ENCODE peak calls at places on chromosomes 3 and 15, in six cellular contexts. One of them, this sample, is unnamed.

GRCh38 chr3:121985841-121986240 is 36.2 kb downstream of the ILDR1 start:
- DNase-seq in effector CD8-positive, alpha-beta T cell: no peak
- DNase-seq in NCI-H2081 treated with DMSO at 0.1 percent for 48 hours: no peak
- DNase-seq in SJSA1: no peak
- DNase-seq in adrenal gland: no peak
- DNase-seq in GM06990: no peak
- DNase-seq in this sample: no peak

GRCh38 chr15:60184579-60184978 is 180.5 kb downstream of the FOXB1 start:
- DNase-seq in effector CD8-positive, alpha-beta T cell: no peak
- DNase-seq in NCI-H2081 treated with DMSO at 0.1 percent for 48 hours: no peak
- DNase-seq in SJSA1: peak
- DNase-seq in adrenal gland: no peak
- DNase-seq in GM06990: no peak
- DNase-seq in this sample: no peak

GRCh38 chr3:21447471-21448205 is 303.4 kb downstream of the ZNF385D start:
- DNase-seq in effector CD8-positive, alpha-beta T cell: no peak
- DNase-seq in NCI-H2081 treated with DMSO at 0.1 percent for 48 hours: no peak
- DNase-seq in SJSA1: no peak
- DNase-seq in adrenal gland: no peak
- DNase-seq in GM06990: no peak
- DNase-seq in this sample: peak

GRCh38 chr15:63357061-63357460 is 24.6 kb downstream of the CA12 start:
- DNase-seq in effector CD8-positive, alpha-beta T cell: no peak
- DNase-seq in NCI-H2081 treated with DMSO at 0.1 percent for 48 hours: no peak
- DNase-seq in SJSA1: no peak
- DNase-seq in adrenal gland: no peak
- DNase-seq in GM06990: no peak
- DNase-seq in this sample: no peak

GRCh38 chr15:95946241-95946640 is 384.3 kb upstream of the NR2F2 start:
- DNase-seq in effector CD8-positive, alpha-beta T cell: no peak
- DNase-seq in NCI-H2081 treated with DMSO at 0.1 percent for 48 hours: no peak
- DNase-seq in SJSA1: no peak
- DNase-seq in adrenal gland: no peak
- DNase-seq in GM06990: no peak
- DNase-seq in this sample: no peak

GRCh38 chr3:151769175-151769574 is 35.4 kb downstream of the AADACL2 start:
- DNase-seq in effector CD8-positive, alpha-beta T cell: no peak
- DNase-seq in NCI-H2081 treated with DMSO at 0.1 percent for 48 hours: no peak
- DNase-seq in SJSA1: no peak
- DNase-seq in adrenal gland: no peak
- DNase-seq in GM06990: no peak
- DNase-seq in this sample: no peak

GRCh38 chr3:4772171-4772804 is 206.9 kb upstream of the BHLHE40 start:
- DNase-seq in effector CD8-positive, alpha-beta T cell: no peak
- DNase-seq in NCI-H2081 treated with DMSO at 0.1 percent for 48 hours: no peak
- DNase-seq in SJSA1: no peak
- DNase-seq in adrenal gland: peak
- DNase-seq in GM06990: no peak
- DNase-seq in this sample: peak

GRCh38 chr3:46612324-46612723 is at the start of gene FAM240A:
- DNase-seq in effector CD8-positive, alpha-beta T cell: no peak
- DNase-seq in NCI-H2081 treated with DMSO at 0.1 percent for 48 hours: no peak
- DNase-seq in SJSA1: no peak
- DNase-seq in adrenal gland: no peak
- DNase-seq in GM06990: no peak
- DNase-seq in this sample: no peak

GRCh38 chr3:25508901-25509300 is 80.8 kb downstream of the RARB start:
- DNase-seq in effector CD8-positive, alpha-beta T cell: no peak
- DNase-seq in NCI-H2081 treated with DMSO at 0.1 percent for 48 hours: no peak
- DNase-seq in SJSA1: peak
- DNase-seq in adrenal gland: no peak
- DNase-seq in GM06990: no peak
- DNase-seq in this sample: peak

GRCh38 chr3:177764377-177764912 is 567.2 kb upstream of the TBL1XR1 start:
- DNase-seq in effector CD8-positive, alpha-beta T cell: no peak
- DNase-seq in NCI-H2081 treated with DMSO at 0.1 percent for 48 hours: no peak
- DNase-seq in SJSA1: no peak
- DNase-seq in adrenal gland: no peak
- DNase-seq in GM06990: no peak
- DNase-seq in this sample: no peak

GRCh38 chr15:72786946-72787345 is 3.4 kb upstream of the ADPGK start:
- DNase-seq in effector CD8-positive, alpha-beta T cell: no peak
- DNase-seq in NCI-H2081 treated with DMSO at 0.1 percent for 48 hours: no peak
- DNase-seq in SJSA1: no peak
- DNase-seq in adrenal gland: no peak
- DNase-seq in GM06990: no peak
- DNase-seq in this sample: no peak

GRCh38 chr3:34947849-34948248 is 691.5 kb upstream of the ARPP21 start:
- DNase-seq in effector CD8-positive, alpha-beta T cell: no peak
- DNase-seq in NCI-H2081 treated with DMSO at 0.1 percent for 48 hours: no peak
- DNase-seq in SJSA1: no peak
- DNase-seq in adrenal gland: no peak
- DNase-seq in GM06990: no peak
- DNase-seq in this sample: peak

GRCh38 chr3:195893916-195894315 is 14.4 kb downstream of the TNK2 start:
- DNase-seq in effector CD8-positive, alpha-beta T cell: no peak
- DNase-seq in NCI-H2081 treated with DMSO at 0.1 percent for 48 hours: no peak
- DNase-seq in SJSA1: no peak
- DNase-seq in adrenal gland: no peak
- DNase-seq in GM06990: no peak
- DNase-seq in this sample: no peak

GRCh38 chr3:48286308-48286707 is 45.4 kb downstream of the ZNF589 start:
- DNase-seq in effector CD8-positive, alpha-beta T cell: no peak
- DNase-seq in NCI-H2081 treated with DMSO at 0.1 percent for 48 hours: no peak
- DNase-seq in SJSA1: no peak
- DNase-seq in adrenal gland: no peak
- DNase-seq in GM06990: no peak
- DNase-seq in this sample: no peak

GRCh38 chr15:99826146-99826745 is 93.0 kb upstream of the LYSMD4 start:
- DNase-seq in effector CD8-positive, alpha-beta T cell: no peak
- DNase-seq in NCI-H2081 treated with DMSO at 0.1 percent for 48 hours: no peak
- DNase-seq in SJSA1: no peak
- DNase-seq in adrenal gland: no peak
- DNase-seq in GM06990: no peak
- DNase-seq in this sample: no peak

GRCh38 chr15:36356978-36357582 is 222.3 kb upstream of the CDIN1 start:
- DNase-seq in effector CD8-positive, alpha-beta T cell: no peak
- DNase-seq in NCI-H2081 treated with DMSO at 0.1 percent for 48 hours: peak
- DNase-seq in SJSA1: no peak
- DNase-seq in adrenal gland: no peak
- DNase-seq in GM06990: no peak
- DNase-seq in this sample: peak

GRCh38 chr3:167866321-167866720 is 130.8 kb downstream of the SERPINI1 start:
- DNase-seq in effector CD8-positive, alpha-beta T cell: no peak
- DNase-seq in NCI-H2081 treated with DMSO at 0.1 percent for 48 hours: no peak
- DNase-seq in SJSA1: no peak
- DNase-seq in adrenal gland: no peak
- DNase-seq in GM06990: no peak
- DNase-seq in this sample: no peak

GRCh38 chr3:57545636-57546268 is 1.6 kb upstream of the DNAH12 start:
- DNase-seq in effector CD8-positive, alpha-beta T cell: no peak
- DNase-seq in NCI-H2081 treated with DMSO at 0.1 percent for 48 hours: no peak
- DNase-seq in SJSA1: no peak
- DNase-seq in adrenal gland: peak
- DNase-seq in GM06990: no peak
- DNase-seq in this sample: no peak

GRCh38 chr15:81301815-81302399 is 22.0 kb downstream of the STARD5 start:
- DNase-seq in effector CD8-positive, alpha-beta T cell: no peak
- DNase-seq in NCI-H2081 treated with DMSO at 0.1 percent for 48 hours: no peak
- DNase-seq in SJSA1: no peak
- DNase-seq in adrenal gland: peak
- DNase-seq in GM06990: peak
- DNase-seq in this sample: no peak

GRCh38 chr3:48232734-48233133 is 8.2 kb upstream of the ZNF589 start:
- DNase-seq in effector CD8-positive, alpha-beta T cell: peak
- DNase-seq in NCI-H2081 treated with DMSO at 0.1 percent for 48 hours: no peak
- DNase-seq in SJSA1: peak
- DNase-seq in adrenal gland: peak
- DNase-seq in GM06990: peak
- DNase-seq in this sample: no peak

GRCh38 chr3:59161048-59161447 is 111.2 kb upstream of the CFAP20DC start:
- DNase-seq in effector CD8-positive, alpha-beta T cell: no peak
- DNase-seq in NCI-H2081 treated with DMSO at 0.1 percent for 48 hours: no peak
- DNase-seq in SJSA1: no peak
- DNase-seq in adrenal gland: no peak
- DNase-seq in GM06990: no peak
- DNase-seq in this sample: no peak

GRCh38 chr15:67836477-67836876 is 3.4 kb downstream of the RNU6-1 start:
- DNase-seq in effector CD8-positive, alpha-beta T cell: peak
- DNase-seq in NCI-H2081 treated with DMSO at 0.1 percent for 48 hours: no peak
- DNase-seq in SJSA1: no peak
- DNase-seq in adrenal gland: peak
- DNase-seq in GM06990: no peak
- DNase-seq in this sample: no peak

GRCh38 chr3:158713094-158713499 is 19.2 kb downstream of the RARRES1 start:
- DNase-seq in effector CD8-positive, alpha-beta T cell: no peak
- DNase-seq in NCI-H2081 treated with DMSO at 0.1 percent for 48 hours: no peak
- DNase-seq in SJSA1: no peak
- DNase-seq in adrenal gland: no peak
- DNase-seq in GM06990: no peak
- DNase-seq in this sample: no peak

This sample was measured in skeletal muscle cell.